ENCODE peak calls at places on chromosomes 12 and 14, in five cellular contexts. One of them, this sample, is unnamed.

GRCh38 chr14:51654549-51654879 is 2.8 kb downstream of the FRMD6 start:
- DNase-seq in fibroblast of lung: no peak
- DNase-seq in H1: no peak
- DNase-seq in right lobe of liver: no peak
- DNase-seq in left ventricle myocardium inferior: no peak
- DNase-seq in this sample: no peak

GRCh38 chr12:56257491-56258067 is 605 bp downstream of the ANKRD52 start:
- DNase-seq in fibroblast of lung: peak; percentile 46
- DNase-seq in H1: peak; percentile 80
- DNase-seq in right lobe of liver: no peak
- DNase-seq in left ventricle myocardium inferior: no peak
- DNase-seq in this sample: no peak

GRCh38 chr12:86194721-86195120 is 61.5 kb downstream of the MGAT4C start:
- DNase-seq in fibroblast of lung: no peak
- DNase-seq in H1: no peak
- DNase-seq in right lobe of liver: no peak
- DNase-seq in left ventricle myocardium inferior: no peak
- DNase-seq in this sample: no peak

GRCh38 chr14:29724991-29725390 is 202.7 kb downstream of the PRKD1 start:
- DNase-seq in fibroblast of lung: peak; percentile 49
- DNase-seq in H1: no peak
- DNase-seq in right lobe of liver: no peak
- DNase-seq in left ventricle myocardium inferior: no peak
- DNase-seq in this sample: no peak

GRCh38 chr14:24437020-24437735 is 5.4 kb downstream of the SDR39U1 start:
- DNase-seq in fibroblast of lung: no peak
- DNase-seq in H1: no peak
- DNase-seq in right lobe of liver: no peak
- DNase-seq in left ventricle myocardium inferior: no peak
- DNase-seq in this sample: no peak

GRCh38 chr12:54261817-54262402 is 18.0 kb downstream of the CBX5 start:
- DNase-seq in fibroblast of lung: peak; percentile 41
- DNase-seq in H1: no peak
- DNase-seq in right lobe of liver: no peak
- DNase-seq in left ventricle myocardium inferior: no peak
- DNase-seq in this sample: no peak

GRCh38 chr12:124426594-124427550 is 132.0 kb downstream of the RFLNA start:
- DNase-seq in fibroblast of lung: no peak
- DNase-seq in H1: no peak
- DNase-seq in right lobe of liver: no peak
- DNase-seq in left ventricle myocardium inferior: no peak
- DNase-seq in this sample: no peak

GRCh38 chr14:91322623-91323022 is 78.1 kb upstream of the GPR68 start:
- DNase-seq in fibroblast of lung: no peak
- DNase-seq in H1: no peak
- DNase-seq in right lobe of liver: no peak
- DNase-seq in left ventricle myocardium inferior: no peak
- DNase-seq in this sample: no peak

GRCh38 chr14:65210118-65210826 is 108.0 kb upstream of the MAX start:
- DNase-seq in fibroblast of lung: peak; percentile 63
- DNase-seq in H1: no peak
- DNase-seq in right lobe of liver: no peak
- DNase-seq in left ventricle myocardium inferior: no peak
- DNase-seq in this sample: no peak

GRCh38 chr12:30515351-30515750 is 180.3 kb downstream of the IPO8 start:
- DNase-seq in fibroblast of lung: peak; percentile 32
- DNase-seq in H1: no peak
- DNase-seq in right lobe of liver: no peak
- DNase-seq in left ventricle myocardium inferior: no peak
- DNase-seq in this sample: no peak

GRCh38 chr12:117037296-117038022 is 61.8 kb downstream of the TESC start:
- DNase-seq in fibroblast of lung: no peak
- DNase-seq in H1: no peak
- DNase-seq in right lobe of liver: no peak
- DNase-seq in left ventricle myocardium inferior: no peak
- DNase-seq in this sample: no peak

GRCh38 chr12:12749433-12749832 is 32.3 kb downstream of the CDKN1B start:
- DNase-seq in fibroblast of lung: peak; percentile 48
- DNase-seq in H1: no peak
- DNase-seq in right lobe of liver: no peak
- DNase-seq in left ventricle myocardium inferior: no peak
- DNase-seq in this sample: no peak

GRCh38 chr12:10121278-10121677 is 8.7 kb downstream of the CLEC7A start:
- DNase-seq in fibroblast of lung: no peak
- DNase-seq in H1: no peak
- DNase-seq in right lobe of liver: no peak
- DNase-seq in left ventricle myocardium inferior: no peak
- DNase-seq in this sample: no peak

GRCh38 chr12:78725951-78726550 is 138.5 kb upstream of the SYT1 start:
- DNase-seq in fibroblast of lung: no peak
- DNase-seq in H1: no peak
- DNase-seq in right lobe of liver: no peak
- DNase-seq in left ventricle myocardium inferior: no peak
- DNase-seq in this sample: no peak

GRCh38 chr12:101877816-101878811 is 734 bp downstream of the DRAM1 start:
- DNase-seq in fibroblast of lung: peak; percentile 36
- DNase-seq in H1: no peak
- DNase-seq in right lobe of liver: peak; percentile 62
- DNase-seq in left ventricle myocardium inferior: peak; percentile 22
- DNase-seq in this sample: no peak

GRCh38 chr14:33737446-33737845 is 213.4 kb downstream of the EGLN3 start:
- DNase-seq in fibroblast of lung: peak; percentile 95
- DNase-seq in H1: no peak
- DNase-seq in right lobe of liver: no peak
- DNase-seq in left ventricle myocardium inferior: no peak
- DNase-seq in this sample: no peak

GRCh38 chr14:104885973-104886689 is 21.1 kb downstream of the CEP170B start:
- DNase-seq in fibroblast of lung: no peak
- DNase-seq in H1: peak; percentile 39
- DNase-seq in right lobe of liver: peak; percentile 46
- DNase-seq in left ventricle myocardium inferior: peak; percentile 13
- DNase-seq in this sample: no peak

GRCh38 chr12:7872565-7873304 is at the start of gene SLC2A14:
- DNase-seq in fibroblast of lung: peak; percentile 3
- DNase-seq in H1: no peak
- DNase-seq in right lobe of liver: no peak
- DNase-seq in left ventricle myocardium inferior: no peak
- DNase-seq in this sample: no peak

GRCh38 chr14:72715215-72715909 is 178.5 kb downstream of the DPF3 start:
- DNase-seq in fibroblast of lung: peak; percentile 47
- DNase-seq in H1: no peak
- DNase-seq in right lobe of liver: no peak
- DNase-seq in left ventricle myocardium inferior: peak; percentile 63
- DNase-seq in this sample: no peak

GRCh38 chr12:47383942-47384341 is 304.2 kb upstream of the AMIGO2 start:
- DNase-seq in fibroblast of lung: peak; percentile 78
- DNase-seq in H1: no peak
- DNase-seq in right lobe of liver: no peak
- DNase-seq in left ventricle myocardium inferior: no peak
- DNase-seq in this sample: no peak

GRCh38 chr12:116280590-116281290 is 3.2 kb upstream of the MED13L start:
- DNase-seq in fibroblast of lung: no peak
- DNase-seq in H1: no peak
- DNase-seq in right lobe of liver: no peak
- DNase-seq in left ventricle myocardium inferior: no peak
- DNase-seq in this sample: no peak

GRCh38 chr14:38855513-38855912 is 247.5 kb downstream of the SEC23A start:
- DNase-seq in fibroblast of lung: no peak
- DNase-seq in H1: no peak
- DNase-seq in right lobe of liver: no peak
- DNase-seq in left ventricle myocardium inferior: no peak
- DNase-seq in this sample: no peak

GRCh38 chr12:753401-754237 is 1.2 kb downstream of the WNK1 start:
- DNase-seq in fibroblast of lung: peak; percentile 21
- DNase-seq in H1: peak; percentile 58
- DNase-seq in right lobe of liver: peak; percentile 62
- DNase-seq in left ventricle myocardium inferior: peak; percentile 50
- DNase-seq in this sample: peak; percentile 48

GRCh38 chr12:123512838-123513665 is 20.5 kb downstream of the RILPL1 start:
- DNase-seq in fibroblast of lung: no peak
- DNase-seq in H1: no peak
- DNase-seq in right lobe of liver: no peak
- DNase-seq in left ventricle myocardium inferior: no peak
- DNase-seq in this sample: no peak

GRCh38 chr14:81388236-81388801 is 11.8 kb downstream of the STON2 start:
- DNase-seq in fibroblast of lung: no peak
- DNase-seq in H1: no peak
- DNase-seq in right lobe of liver: no peak
- DNase-seq in left ventricle myocardium inferior: no peak
- DNase-seq in this sample: no peak

GRCh38 chr14:81386379-81386778 is 13.7 kb downstream of the STON2 start:
- DNase-seq in fibroblast of lung: no peak
- DNase-seq in H1: no peak
- DNase-seq in right lobe of liver: no peak
- DNase-seq in left ventricle myocardium inferior: no peak
- DNase-seq in this sample: no peak

GRCh38 chr14:81382517-81383225 is 17.5 kb downstream of the STON2 start:
- DNase-seq in fibroblast of lung: peak; percentile 45
- DNase-seq in H1: no peak
- DNase-seq in right lobe of liver: no peak
- DNase-seq in left ventricle myocardium inferior: no peak
- DNase-seq in this sample: no peak

GRCh38 chr14:81385824-81386223 is 14.3 kb downstream of the STON2 start:
- DNase-seq in fibroblast of lung: no peak
- DNase-seq in H1: no peak
- DNase-seq in right lobe of liver: no peak
- DNase-seq in left ventricle myocardium inferior: no peak
- DNase-seq in this sample: no peak

GRCh38 chr14:81384900-81385299 is 15.2 kb downstream of the STON2 start:
- DNase-seq in fibroblast of lung: peak; percentile 95
- DNase-seq in H1: no peak
- DNase-seq in right lobe of liver: no peak
- DNase-seq in left ventricle myocardium inferior: no peak
- DNase-seq in this sample: no peak
- H3K27ac ChIP-seq in fibroblast of lung: no peak overlapping the region
- H3K27ac ChIP-seq in H1: no peak overlapping the region
- H3K27ac ChIP-seq in right lobe of liver: no peak overlapping the region
- H3K27ac ChIP-seq in left ventricle myocardium inferior: no peak overlapping the region
- H3K27ac ChIP-seq in this sample: no peak overlapping the region

GRCh38 chr14:76091036-76091435 is 60.7 kb upstream of the GPATCH2L start:
- DNase-seq in fibroblast of lung: no peak
- DNase-seq in H1: no peak
- DNase-seq in right lobe of liver: no peak
- DNase-seq in left ventricle myocardium inferior: peak; percentile 65
- DNase-seq in this sample: no peak
- TF ChIP-seq CTCF in fibroblast of lung: peak; percentile 16
- TF ChIP-seq CTCF in H1: no peak
- TF ChIP-seq CTCF in right lobe of liver: no peak
- TF ChIP-seq CTCF in left ventricle myocardium inferior: peak; percentile 48
- TF ChIP-seq CTCF in this sample: no peak

GRCh38 chr14:105891221-105891602 is 364.8 kb downstream of the TMEM121 start:
- DNase-seq in fibroblast of lung: no peak
- DNase-seq in H1: no peak
- DNase-seq in right lobe of liver: no peak
- DNase-seq in left ventricle myocardium inferior: no peak
- DNase-seq in this sample: no peak

GRCh38 chr14:105890474-105891220 is 364.3 kb downstream of the TMEM121 start:
- DNase-seq in fibroblast of lung: no peak
- DNase-seq in H1: no peak
- DNase-seq in right lobe of liver: peak; percentile 37
- DNase-seq in left ventricle myocardium inferior: peak; percentile 4
- DNase-seq in this sample: no peak

GRCh38 chr14:105888784-105889665 is 362.6 kb downstream of the TMEM121 start:
- DNase-seq in fibroblast of lung: no peak
- DNase-seq in H1: no peak
- DNase-seq in right lobe of liver: peak; percentile 28
- DNase-seq in left ventricle myocardium inferior: peak; percentile 9
- DNase-seq in this sample: no peak

GRCh38 chr14:105888151-105888550 is 361.8 kb downstream of the TMEM121 start:
- DNase-seq in fibroblast of lung: no peak
- DNase-seq in H1: no peak
- DNase-seq in right lobe of liver: peak; percentile 20
- DNase-seq in left ventricle myocardium inferior: no peak
- DNase-seq in this sample: no peak

DNA sequence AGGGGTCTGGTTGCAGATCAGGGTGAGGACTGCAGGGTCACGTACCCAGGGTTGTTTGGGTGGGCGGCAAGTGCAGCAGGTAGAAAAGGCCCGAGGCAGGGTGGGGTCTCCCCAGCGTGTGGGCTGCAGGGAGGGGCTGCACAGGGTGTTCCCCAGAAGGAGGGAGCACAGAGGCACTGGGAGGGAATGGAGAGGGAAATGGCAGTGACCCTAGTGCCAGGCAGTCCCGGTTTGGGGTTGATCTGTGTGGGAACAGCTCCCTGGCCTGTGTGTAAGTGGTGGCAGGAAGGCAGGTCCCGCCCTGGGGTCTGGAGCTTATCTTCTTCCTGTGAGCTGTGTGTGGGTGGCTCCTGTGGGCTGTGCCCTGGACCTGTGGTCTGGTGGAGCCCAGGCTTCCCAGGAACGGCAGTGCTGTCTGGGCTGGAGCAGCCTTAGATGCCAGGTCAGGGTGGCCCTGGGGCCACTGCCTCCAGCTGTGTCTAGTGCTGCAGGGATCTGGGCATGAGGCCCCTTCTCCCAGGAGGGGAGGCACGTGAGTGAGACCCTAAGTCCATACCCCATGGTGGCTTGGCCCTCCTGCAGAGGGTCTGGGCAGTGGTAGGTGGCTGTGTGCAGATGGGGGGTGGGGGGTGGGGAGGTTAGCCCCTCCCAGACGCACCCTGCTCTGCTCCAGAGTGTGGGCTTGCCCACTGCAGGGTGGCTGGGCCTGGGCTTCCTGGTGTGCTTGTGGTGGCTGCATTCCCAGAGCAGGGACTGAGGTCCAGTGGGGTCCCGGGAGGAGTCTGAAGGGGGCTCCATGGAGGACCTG is 363.5 kb downstream of the TMEM121 start:
- DNase-seq in fibroblast of lung: no peak
- DNase-seq in H1: no peak
- DNase-seq in right lobe of liver: peak; percentile 35
- DNase-seq in left ventricle myocardium inferior: peak; percentile 8
- DNase-seq in this sample: no peak
- H3K9me3 ChIP-seq in fibroblast of lung: no peaks in the 10 kb centered on the region
- H3K9me3 ChIP-seq in H1: peaks cover 37% of the 10 kb centered on the region
- H3K9me3 ChIP-seq in right lobe of liver: no peaks in the 10 kb centered on the region
- H3K9me3 ChIP-seq in left ventricle myocardium inferior: peaks cover 4% of the 10 kb centered on the region
- H3K9me3 ChIP-seq in this sample: no peaks in the 10 kb centered on the region

GRCh38 chr12:99918003-99918402 is 66.7 kb downstream of the ANKS1B start:
- DNase-seq in fibroblast of lung: no peak
- DNase-seq in H1: no peak
- DNase-seq in right lobe of liver: no peak
- DNase-seq in left ventricle myocardium inferior: no peak
- DNase-seq in this sample: no peak
- H3K27ac ChIP-seq in fibroblast of lung: no peak overlapping the region
- H3K27ac ChIP-seq in H1: no peak overlapping the region
- H3K27ac ChIP-seq in right lobe of liver: no peak overlapping the region
- H3K27ac ChIP-seq in left ventricle myocardium inferior: no peak overlapping the region
- H3K27ac ChIP-seq in this sample: no peak overlapping the region

GRCh38 chr12:93979189-93979588 is 169.2 kb upstream of the PLXNC1 start:
- DNase-seq in fibroblast of lung: peak; percentile 35
- DNase-seq in H1: no peak
- DNase-seq in right lobe of liver: no peak
- DNase-seq in left ventricle myocardium inferior: no peak
- DNase-seq in this sample: no peak
- TF ChIP-seq CTCF in fibroblast of lung: peak; percentile 34
- TF ChIP-seq CTCF in H1: peak; percentile 18
- TF ChIP-seq CTCF in right lobe of liver: peak; percentile 63
- TF ChIP-seq CTCF in left ventricle myocardium inferior: peak; percentile 69
- TF ChIP-seq CTCF in this sample: peak; percentile 28

GRCh38 chr12:125954362-125954761 is 889.1 kb downstream of the AACS start:
- DNase-seq in fibroblast of lung: no peak
- DNase-seq in H1: no peak
- DNase-seq in right lobe of liver: no peak
- DNase-seq in left ventricle myocardium inferior: no peak
- DNase-seq in this sample: no peak
- H3K9me3 ChIP-seq in fibroblast of lung: no peaks in the 10 kb centered on the region
- H3K9me3 ChIP-seq in H1: no peaks in the 10 kb centered on the region
- H3K9me3 ChIP-seq in right lobe of liver: no peaks in the 10 kb centered on the region
- H3K9me3 ChIP-seq in left ventricle myocardium inferior: no peaks in the 10 kb centered on the region
- H3K9me3 ChIP-seq in this sample: no peaks in the 10 kb centered on the region